ENCODE peak calls at places on chromosomes 16 and 17, in ten cellular contexts. R is heart left ventricle; T is ascending aorta; S is IMR-90; Q is small intestine; X is transverse colon; G is CD4-positive, CD25-positive, alpha-beta regulatory T cell; P is stomach; N is CD4-positive, alpha-beta memory T cell; C is cardiac muscle cell. E is an unnamed sample.

GRCh38 chr16:68732068-68732680 is 4.9 kb upstream of the CDH1 start:
- DNase-seq in R (no peak), T (no peak), S (no peak), Q (peak; percentile 90), X (peak; percentile 93), G (no peak), P (peak; percentile 93), N (no peak), C (peak; percentile 29), E (no peak)

GRCh38 chr16:73268311-73268997 is 220.5 kb upstream of the ZFHX3 start:
- DNase-seq in R (no peak), T (no peak), S (peak; percentile 16), Q (peak; percentile 7), X (no peak), G (no peak), P (no peak), N (no peak), C (peak; percentile 6), E (no peak)

GRCh38 chr17:63382826-63383225 is 63.3 kb downstream of the CYB561 start:
- DNase-seq in R (no peak), T (no peak), S (peak; percentile 71), Q (no peak), X (no peak), G (no peak), P (no peak), N (no peak), C (peak; percentile 39), E (no peak)

GRCh38 chr17:79835953-79836951 is 3.0 kb downstream of the CBX4 start:
- DNase-seq in R (no peak), T (no peak), S (peak; percentile 19), Q (peak; percentile 95), X (peak; percentile 87), G (no peak), P (peak; percentile 90), N (no peak), C (peak; percentile 58), E (no peak)

GRCh38 chr17:63714550-63715277 is 14.8 kb upstream of the LIMD2 start:
- DNase-seq in R (peak; percentile 59), T (peak; percentile 50), S (peak; percentile 71), Q (no peak), X (no peak), G (no peak), P (no peak), N (no peak), C (peak; percentile 29), E (peak; percentile 42)

GRCh38 chr17:29622337-29623282 is at the start of gene CORO6:
- DNase-seq in R (peak; percentile 84), T (peak; percentile 75), S (peak; percentile 23), Q (peak; percentile 32), X (peak; percentile 47), G (peak; percentile 62), P (peak; percentile 60), N (peak; percentile 57), C (peak; percentile 59), E (peak; percentile 83)

GRCh38 chr17:81291662-81292061 is 3.4 kb downstream of the SLC38A10 start:
- DNase-seq in R (peak; percentile 71), T (peak; percentile 84), S (peak; percentile 25), Q (peak; percentile 82), X (peak; percentile 86), G (peak; percentile 64), P (peak; percentile 83), N (peak; percentile 70), C (peak; percentile 55), E (peak; percentile 54)

GRCh38 chr17:40123811-40124114 is 2.0 kb downstream of the MSL1 start:
- DNase-seq in R (no peak), T (no peak), S (no peak), Q (no peak), X (no peak), G (no peak), P (no peak), N (no peak), C (no peak), E (no peak)

GRCh38 chr17:49001671-49002070 is 4.5 kb downstream of the IGF2BP1 start:
- DNase-seq in R (no peak), T (no peak), S (no peak), Q (no peak), X (no peak), G (no peak), P (no peak), N (no peak), C (no peak), E (no peak)

GRCh38 chr17:538096-538973 is 176.3 kb downstream of the VPS53 start:
- DNase-seq in R (no peak), T (no peak), S (peak; percentile 67), Q (no peak), X (no peak), G (no peak), P (no peak), N (no peak), C (peak; percentile 67), E (no peak)

GRCh38 chr17:17666111-17666714 is 15.0 kb upstream of the RAI1 start:
- DNase-seq in R (no peak), T (no peak), S (peak; percentile 82), Q (no peak), X (peak; percentile 55), G (no peak), P (peak; percentile 28), N (no peak), C (peak; percentile 63), E (no peak)
- H3K27ac ChIP-seq in R (no peak overlapping the region), T (no peak overlapping the region), S (no peak overlapping the region), Q (no peak overlapping the region), X (no peak overlapping the region), G (no peak overlapping the region), P (no peak overlapping the region), N (no peak overlapping the region), C (no peak overlapping the region), E (no peak overlapping the region)

GRCh38 chr16:2158262-2158638 is 2.7 kb downstream of the TRAF7 start:
- DNase-seq in R (no peak), T (no peak), S (no peak), Q (no peak), X (no peak), G (no peak), P (no peak), N (no peak), C (no peak), E (no peak)

GRCh38 chr16:2160915-2161551 is 5.5 kb downstream of the TRAF7 start:
- DNase-seq in R (peak; percentile 82), T (peak; percentile 75), S (peak; percentile 69), Q (peak; percentile 41), X (peak; percentile 58), G (no peak), P (peak; percentile 39), N (no peak), C (peak; percentile 54), E (peak; percentile 68)

GRCh38 chr16:2157480-2158261 is 2.1 kb downstream of the TRAF7 start:
- DNase-seq in R (no peak), T (no peak), S (no peak), Q (peak; percentile 81), X (peak; percentile 44), G (no peak), P (peak; percentile 59), N (no peak), C (no peak), E (no peak)

GRCh38 chr16:2156849-2157224 is 1.3 kb downstream of the TRAF7 start:
- DNase-seq in R (no peak), T (no peak), S (no peak), Q (no peak), X (no peak), G (no peak), P (no peak), N (no peak), C (no peak), E (no peak)

GRCh38 chr16:2159052-2159838 is 3.7 kb downstream of the TRAF7 start:
- DNase-seq in R (no peak), T (peak; percentile 76), S (peak; percentile 59), Q (no peak), X (peak; percentile 70), G (no peak), P (peak; percentile 82), N (no peak), C (peak; percentile 80), E (no peak)
- H3K4me3 ChIP-seq in R (peak overlapping the region; percentile 35), T (peak overlapping the region; percentile 36), S (no peak overlapping the region), Q (no peak overlapping the region), X (no peak overlapping the region), G (no peak overlapping the region), P (peak overlapping the region; percentile 8), N (no peak overlapping the region), C (no peak overlapping the region), E (no peak overlapping the region)

DNA sequence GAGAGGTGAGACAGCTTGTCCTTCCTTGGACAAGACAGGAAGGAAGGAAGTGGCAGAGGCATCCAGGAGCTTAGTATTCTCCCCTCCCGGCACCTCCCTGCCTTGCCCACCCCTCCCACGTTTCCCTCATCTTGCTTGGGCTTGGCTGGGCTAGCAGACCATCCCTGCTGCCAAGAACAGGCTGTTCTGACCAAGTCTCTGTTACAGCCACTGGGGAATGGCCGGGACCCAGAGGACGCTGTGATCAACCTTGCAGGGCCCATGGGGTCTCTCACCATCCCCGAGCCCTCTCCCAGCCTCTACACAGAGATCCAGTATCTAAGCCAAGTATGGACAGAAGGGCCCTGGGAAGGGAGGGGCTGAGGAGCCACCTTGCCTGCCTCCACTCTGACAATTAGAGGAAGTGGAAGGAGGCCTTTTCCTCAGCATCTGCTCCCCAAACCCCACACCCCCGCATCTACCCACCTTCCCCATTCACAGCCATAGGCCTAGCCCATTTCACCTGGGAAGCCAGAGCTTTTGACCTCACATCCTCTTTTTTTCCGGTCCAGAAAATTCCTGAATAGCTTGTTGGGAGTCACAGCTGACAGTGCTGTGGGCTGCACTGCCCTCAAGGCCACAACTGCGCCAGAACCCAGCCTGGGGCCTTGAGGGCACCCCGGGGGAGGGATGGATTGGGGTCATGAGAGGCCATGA is 14.1 kb downstream of the CD300LG start:
- DNase-seq in R (peak; percentile 88), T (peak; percentile 71), S (no peak), Q (no peak), X (no peak), G (no peak), P (no peak), N (no peak), C (no peak), E (peak; percentile 53)
- H3K27ac ChIP-seq in R (peak overlapping the region; percentile 72), T (peak overlapping the region; percentile 71), S (no peak overlapping the region), Q (no peak overlapping the region), X (no peak overlapping the region), G (no peak overlapping the region), P (peak overlapping the region; percentile 4), N (no peak overlapping the region), C (no peak overlapping the region), E (peak overlapping the region; percentile 65)

GRCh38 chr17:64779344-64780095 is 117.4 kb upstream of the SMURF2 start:
- DNase-seq in R (no peak), T (peak; percentile 62), S (no peak), Q (no peak), X (peak; percentile 27), G (no peak), P (no peak), N (no peak), C (no peak), E (no peak)

GRCh38 chr17:64778367-64779290 is 116.5 kb upstream of the SMURF2 start:
- DNase-seq in R (no peak), T (peak; percentile 64), S (no peak), Q (peak; percentile 31), X (peak; percentile 59), G (no peak), P (peak; percentile 45), N (no peak), C (peak; percentile 24), E (no peak)

GRCh38 chr17:64775701-64776570 is 113.8 kb upstream of the SMURF2 start:
- DNase-seq in R (no peak), T (peak; percentile 60), S (no peak), Q (peak; percentile 24), X (no peak), G (no peak), P (no peak), N (no peak), C (no peak), E (no peak)

GRCh38 chr17:64778102-64778366 is 115.9 kb upstream of the SMURF2 start:
- DNase-seq in R (no peak), T (no peak), S (no peak), Q (no peak), X (no peak), G (no peak), P (no peak), N (no peak), C (no peak), E (no peak)

GRCh38 chr17:64777413-64778101 is 115.5 kb upstream of the SMURF2 start:
- DNase-seq in R (no peak), T (peak; percentile 69), S (no peak), Q (peak; percentile 22), X (peak; percentile 54), G (no peak), P (no peak), N (no peak), C (no peak), E (no peak)
- H3K4me3 ChIP-seq in R (peak overlapping the region; percentile 62), T (peak overlapping the region; percentile 62), S (no peak overlapping the region), Q (no peak overlapping the region), X (peak overlapping the region; percentile 8), G (no peak overlapping the region), P (peak overlapping the region; percentile 39), N (no peak overlapping the region), C (no peak overlapping the region), E (peak overlapping the region; percentile 29)